ENCODE peak calls at places on chromosomes 2 and 18, in four cellular contexts. G, P, T and Y are unnamed samples.

GRCh38 chr2:201532686-201533304 is 81.3 kb downstream of the STRADB start:
- DNase-seq in G (no peak), P (no peak), T (peak), Y (no peak)

GRCh38 chr2:9656270-9656766 is 25.5 kb upstream of the YWHAQ start:
- DNase-seq in G (peak), P (peak), T (peak), Y (no peak)

GRCh38 chr2:144912206-144912605 is 392.3 kb upstream of the ZEB2 start:
- DNase-seq in G (no peak), P (no peak), T (no peak), Y (no peak)

GRCh38 chr2:221518201-221518936 is 53.7 kb downstream of the EPHA4 start:
- DNase-seq in G (no peak), P (no peak), T (no peak), Y (no peak)

GRCh38 chr2:180124273-180124881 is 117.3 kb upstream of the CWC22 start:
- DNase-seq in G (peak), P (peak), T (peak), Y (peak)

GRCh38 chr2:23418490-23418911 is 33.5 kb downstream of the KLHL29 start:
- DNase-seq in G (no peak), P (no peak), T (no peak), Y (no peak)

GRCh38 chr18:5455644-5456043 is 88.2 kb downstream of the EPB41L3 start:
- DNase-seq in G (no peak), P (no peak), T (no peak), Y (no peak)

GRCh38 chr2:101551489-101551888 is 76.6 kb upstream of the RFX8 start:
- DNase-seq in G (no peak), P (no peak), T (no peak), Y (no peak)

GRCh38 chr2:165293439-165294420 is 54.5 kb downstream of the SCN2A start:
- DNase-seq in G (peak), P (peak), T (peak), Y (peak)

GRCh38 chr2:151306621-151307020 is 17.2 kb upstream of the NMI start:
- DNase-seq in G (no peak), P (no peak), T (no peak), Y (no peak)

GRCh38 chr18:48887294-48887904 is 63.4 kb downstream of the SMAD7 start:
- DNase-seq in G (no peak), P (no peak), T (no peak), Y (no peak)

GRCh38 chr18:69000366-69000765 is 202.5 kb downstream of the CCDC102B start:
- DNase-seq in G (no peak), P (no peak), T (no peak), Y (no peak)

GRCh38 chr2:124258481-124258880 is 233.4 kb downstream of the CNTNAP5 start:
- DNase-seq in G (no peak), P (no peak), T (no peak), Y (no peak)

GRCh38 chr2:110116033-110116710 is 550 bp upstream of the MALL start:
- DNase-seq in G (peak), P (no peak), T (no peak), Y (peak)

GRCh38 chr2:114543106-114543806 is 100.8 kb downstream of the DPP10 start:
- DNase-seq in G (peak), P (peak), T (no peak), Y (no peak)

GRCh38 chr2:10331702-10332401 is 29.1 kb downstream of the HPCAL1 start:
- DNase-seq in G (no peak), P (no peak), T (peak), Y (no peak)

GRCh38 chr2:85387754-85388153 is 22.4 kb downstream of the CAPG start:
- DNase-seq in G (no peak), P (no peak), T (no peak), Y (no peak)

GRCh38 chr2:70935468-70936164 is at the start of gene ATP6V1B1:
- DNase-seq in G (no peak), P (peak), T (no peak), Y (no peak)

GRCh38 chr2:85804583-85804982 is 50.8 kb downstream of the ATOH8 start:
- DNase-seq in G (peak), P (no peak), T (no peak), Y (peak)

GRCh38 chr18:31683968-31684278 is 458 bp downstream of the B4GALT6 start:
- DNase-seq in G (no peak), P (no peak), T (no peak), Y (no peak)

GRCh38 chr18:77560334-77560970 is 310.8 kb downstream of the GALR1 start:
- DNase-seq in G (peak), P (no peak), T (no peak), Y (no peak)

GRCh38 chr2:108139521-108139920 is 100.2 kb upstream of the SULT1C3 start:
- DNase-seq in G (peak), P (peak), T (no peak), Y (no peak)

GRCh38 chr2:178498137-178498536 is 17.9 kb downstream of the PLEKHA3 start:
- DNase-seq in G (no peak), P (no peak), T (no peak), Y (no peak)

GRCh38 chr2:98558852-98559530 is 49.3 kb downstream of the COA5 start:
- DNase-seq in G (no peak), P (no peak), T (no peak), Y (no peak)

GRCh38 chr2:101986804-101987740 is 4.7 kb upstream of the IL1R2 start:
- DNase-seq in G (no peak), P (peak), T (no peak), Y (no peak)

GRCh38 chr18:6561893-6562292 is 147.2 kb upstream of the L3MBTL4 start:
- DNase-seq in G (no peak), P (no peak), T (no peak), Y (no peak)

GRCh38 chr2:74010087-74010541 is 25.4 kb downstream of the TET3 start:
- DNase-seq in G (no peak), P (no peak), T (no peak), Y (peak)
- H3K4me2 ChIP-seq in G (no peak), P (no peak), T (no peak), Y (no peak)

GRCh38 chr2:239239607-239240479 is 161.0 kb downstream of the HDAC4 start:
- DNase-seq in G (no peak), P (no peak), T (no peak), Y (peak)
- TF ChIP-seq PBX3 in G (no peak), P (no peak), T (no peak), Y (no peak)

GRCh38 chr2:74741076-74741460 is 87.0 kb downstream of the SEMA4F start:
- DNase-seq in G (no peak), P (no peak), T (no peak), Y (no peak)
- H3K4me2 ChIP-seq in G (peak), P (peak), T (no peak), Y (peak)

GRCh38 chr2:128304715-128305554 is 13.7 kb downstream of the HS6ST1 start:
- DNase-seq in G (peak), P (peak), T (no peak), Y (no peak)
- TF ChIP-seq PBX3 in G (no peak), P (no peak), T (no peak), Y (no peak)

GRCh38 chr2:32768387-32769174 is 140.7 kb downstream of the TTC27 start:
- DNase-seq in G (no peak), P (no peak), T (no peak), Y (no peak)
- H3K4me2 ChIP-seq in G (no peak), P (no peak), T (no peak), Y (no peak)

GRCh38 chr18:34492652-34493051 is 217.4 kb upstream of the DTNA start:
- DNase-seq in G (no peak), P (peak), T (no peak), Y (peak)

GRCh38 chr18:34491719-34492118 is 218.4 kb upstream of the DTNA start:
- DNase-seq in G (no peak), P (no peak), T (no peak), Y (no peak)

GRCh38 chr18:34493566-34494358 is 216.3 kb upstream of the DTNA start:
- DNase-seq in G (no peak), P (peak), T (no peak), Y (peak)

GRCh38 chr18:34494359-34494696 is 215.8 kb upstream of the DTNA start:
- DNase-seq in G (no peak), P (peak), T (no peak), Y (no peak)

GRCh38 chr18:34493099-34493544 is 217.0 kb upstream of the DTNA start:
- DNase-seq in G (peak), P (peak), T (no peak), Y (peak)
- TF ChIP-seq PBX3 in G (no peak), P (no peak), T (no peak), Y (no peak)

GRCh38 chr2:20451346-20451745 is 4.5 kb downstream of the RHOB start:
- DNase-seq in G (no peak), P (no peak), T (no peak), Y (no peak)
- H3K4me2 ChIP-seq in G (peak), P (no peak), T (no peak), Y (no peak)

DNA sequence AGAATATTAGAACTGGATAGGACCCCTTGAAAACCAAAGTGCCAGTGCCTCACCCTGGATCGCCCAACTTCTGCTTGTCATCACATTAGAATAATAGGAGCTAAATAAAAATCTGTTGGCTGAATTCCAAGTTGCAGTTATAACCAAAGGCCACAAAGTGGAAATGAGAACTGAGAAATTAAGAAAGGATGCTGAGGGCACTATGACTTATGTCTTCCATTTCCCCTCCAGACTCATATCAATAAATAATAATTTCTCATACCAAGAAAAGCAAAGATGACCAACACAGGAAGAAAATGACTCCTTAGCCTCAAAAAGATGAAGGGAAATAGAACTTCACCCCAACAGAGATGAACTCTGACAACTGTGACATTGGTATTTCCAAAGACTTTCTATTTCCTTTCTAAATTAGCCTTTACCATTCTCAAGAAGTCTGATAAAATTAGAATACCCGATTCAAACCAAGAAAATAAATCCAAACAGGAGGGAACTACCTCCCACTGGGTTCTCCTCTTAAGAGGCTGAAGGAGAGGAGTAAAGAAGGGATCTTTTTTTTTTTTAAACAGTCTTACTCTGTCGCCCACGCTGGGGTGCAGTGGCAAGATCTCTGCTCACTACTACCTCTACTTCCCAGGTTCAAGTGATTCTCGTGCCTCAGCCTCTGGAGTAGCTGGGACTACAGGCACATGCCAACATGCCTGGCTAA is 46.5 kb upstream of the EPG5 start:
- DNase-seq in G (no peak), P (no peak), T (no peak), Y (no peak)
- TF ChIP-seq PBX3 in G (no peak), P (no peak), T (no peak), Y (no peak)

DNA sequence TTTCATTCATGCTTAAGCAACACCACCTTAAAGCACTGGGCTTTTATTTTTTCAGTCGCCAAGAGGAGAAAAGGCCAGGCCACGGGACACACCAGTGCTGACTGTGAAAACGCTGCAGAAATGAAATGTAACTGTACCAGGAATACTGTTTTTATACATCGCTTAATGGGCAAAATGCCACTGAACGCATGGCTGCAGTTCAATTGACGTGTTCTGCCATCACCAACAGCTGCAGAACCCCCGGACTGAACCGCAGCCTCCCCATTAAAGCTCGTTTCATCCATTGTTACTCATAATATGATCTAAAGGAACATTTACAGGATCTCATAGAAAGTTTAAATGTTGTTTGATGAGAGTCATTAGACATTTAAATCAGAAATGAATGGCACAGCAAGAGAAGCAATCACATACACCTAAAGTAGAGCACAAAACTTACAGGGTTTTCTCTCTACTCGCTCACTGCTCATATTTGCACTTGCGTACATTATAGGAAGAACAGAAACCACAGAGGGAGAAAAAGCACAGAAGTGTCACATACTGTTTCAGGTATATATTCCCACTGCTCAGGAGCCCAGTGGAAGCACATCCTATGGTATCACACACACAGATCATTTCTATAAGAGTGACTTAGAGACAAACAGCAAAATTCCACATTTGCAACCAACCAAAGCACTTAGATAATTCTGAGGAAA is 35.3 kb downstream of the TCF4 start:
- DNase-seq in G (no peak), P (no peak), T (no peak), Y (no peak)
- H3K4me2 ChIP-seq in G (no peak), P (no peak), T (no peak), Y (no peak)